ENCODE peak calls at places on chromosomes 5 and 9, in ten cellular contexts. W is right cardiac atrium; D is activated naive CD8-positive, alpha-beta T cell treated with anti-CD3 and anti-CD28 coated beads, Interleukin-2, amount 50 U/mL, for 16 hours; S is AG10803; A is KG1; E is NCI-H1417; P is RPMI7951; U is uterus; N is mesothelial cell of epicardium; X is activated CD4-positive, alpha-beta T cell treated with anti-CD3 and anti-CD28 coated beads, Interleukin-2, amount 50 U/mL, for 48 hours. H is an unnamed sample.

GRCh38 chr5:43658499-43658898 is 55.5 kb downstream of the NNT start:
- DNase-seq in W (no peak), D (no peak), S (peak), A (no peak), E (no peak), P (peak), U (no peak), N (no peak), X (no peak), H (no peak)

GRCh38 chr5:87243161-87243877 is 24.4 kb upstream of the RASA1 start:
- DNase-seq in W (no peak), D (no peak), S (peak), A (no peak), E (no peak), P (peak), U (no peak), N (no peak), X (no peak), H (no peak)

GRCh38 chr5:139385061-139385889 is 2.2 kb upstream of the SLC23A1 start:
- DNase-seq in W (no peak), D (no peak), S (no peak), A (no peak), E (peak), P (peak), U (no peak), N (no peak), X (no peak), H (no peak)

GRCh38 chr9:137167752-137168574 is 1.9 kb downstream of the LRRC26 start:
- DNase-seq in W (peak), D (no peak), S (no peak), A (no peak), E (no peak), P (no peak), U (no peak), N (no peak), X (no peak), H (no peak)

GRCh38 chr5:135546014-135546413 is 10.2 kb upstream of the NEUROG1 start:
- DNase-seq in W (no peak), D (no peak), S (no peak), A (no peak), E (peak), P (no peak), U (no peak), N (no peak), X (no peak), H (no peak)

GRCh38 chr5:177312649-177313181 is 1.0 kb upstream of the MXD3 start:
- DNase-seq in W (no peak), D (no peak), S (no peak), A (no peak), E (peak), P (peak), U (no peak), N (no peak), X (peak), H (no peak)

GRCh38 chr5:116045821-116046220 is 13.5 kb downstream of the ARL14EPL start:
- DNase-seq in W (no peak), D (no peak), S (no peak), A (no peak), E (no peak), P (no peak), U (no peak), N (no peak), X (no peak), H (no peak)

GRCh38 chr5:179261301-179262125 is 83.7 kb downstream of the ADAMTS2 start:
- DNase-seq in W (no peak), D (no peak), S (peak), A (no peak), E (no peak), P (no peak), U (peak), N (peak), X (peak), H (no peak)

GRCh38 chr9:15135167-15135792 is 171.7 kb downstream of the TTC39B start:
- DNase-seq in W (peak), D (no peak), S (peak), A (no peak), E (peak), P (peak), U (peak), N (peak), X (peak), H (peak)

GRCh38 chr5:58887721-58888409 is 305.0 kb downstream of the RAB3C start:
- DNase-seq in W (peak), D (no peak), S (no peak), A (no peak), E (no peak), P (peak), U (peak), N (no peak), X (peak), H (no peak)

GRCh38 chr5:15446552-15446951 is 53.4 kb upstream of the FBXL7 start:
- DNase-seq in W (no peak), D (no peak), S (peak), A (no peak), E (no peak), P (no peak), U (no peak), N (no peak), X (no peak), H (no peak)

H was measured in stimulated activated CD4-positive, alpha-beta T cell treated with anti-CD3 and anti-CD28 coated beads, Interleukin-12 subunit alpha, Interleukin-12 subunit beta, amount 100 ng/mL, for 4 hours.